ENCODE peak calls at places on chromosomes 2 and 18, in eight cellular contexts. One of them, this sample, is unnamed. For H3K4me1, the result is how much of the 10 kb centered on the place peaks cover.

GRCh38 chr18:36693931-36694661 is 134.7 kb downstream of the TPGS2 start:
- DNase-seq in small intestine: peak
- DNase-seq in tibial artery: no peak
- DNase-seq in PC-9: no peak
- DNase-seq in effector memory CD4-positive, alpha-beta T cell: no peak
- DNase-seq in IMR-90: peak
- DNase-seq in mesendoderm: no peak
- DNase-seq in SK-N-SH: no peak
- DNase-seq in this sample: no peak

GRCh38 chr18:21489119-21489750 is 111.3 kb downstream of the ESCO1 start:
- DNase-seq in small intestine: peak
- DNase-seq in tibial artery: no peak
- DNase-seq in PC-9: no peak
- DNase-seq in effector memory CD4-positive, alpha-beta T cell: no peak
- DNase-seq in IMR-90: peak
- DNase-seq in mesendoderm: peak
- DNase-seq in SK-N-SH: peak
- DNase-seq in this sample: no peak

GRCh38 chr18:9779630-9780029 is 71.5 kb downstream of the RAB31 start:
- DNase-seq in small intestine: peak
- DNase-seq in tibial artery: no peak
- DNase-seq in PC-9: peak
- DNase-seq in effector memory CD4-positive, alpha-beta T cell: no peak
- DNase-seq in IMR-90: no peak
- DNase-seq in mesendoderm: no peak
- DNase-seq in SK-N-SH: no peak
- DNase-seq in this sample: no peak

GRCh38 chr18:74378179-74378682 is 62.6 kb downstream of the C18orf63 start:
- DNase-seq in small intestine: peak
- DNase-seq in tibial artery: peak
- DNase-seq in PC-9: no peak
- DNase-seq in effector memory CD4-positive, alpha-beta T cell: no peak
- DNase-seq in IMR-90: no peak
- DNase-seq in mesendoderm: no peak
- DNase-seq in SK-N-SH: no peak
- DNase-seq in this sample: no peak

GRCh38 chr2:211860224-211860623 is 678.4 kb downstream of the ERBB4 start:
- DNase-seq in small intestine: no peak
- DNase-seq in tibial artery: no peak
- DNase-seq in PC-9: no peak
- DNase-seq in effector memory CD4-positive, alpha-beta T cell: no peak
- DNase-seq in IMR-90: no peak
- DNase-seq in mesendoderm: no peak
- DNase-seq in SK-N-SH: peak
- DNase-seq in this sample: no peak

GRCh38 chr2:19299032-19299431 is 59.4 kb downstream of the OSR1 start:
- DNase-seq in small intestine: no peak
- DNase-seq in tibial artery: no peak
- DNase-seq in PC-9: no peak
- DNase-seq in effector memory CD4-positive, alpha-beta T cell: no peak
- DNase-seq in IMR-90: peak
- DNase-seq in mesendoderm: no peak
- DNase-seq in SK-N-SH: no peak
- DNase-seq in this sample: no peak

GRCh38 chr2:71872466-71873051 is 275.1 kb downstream of the CYP26B1 start:
- DNase-seq in small intestine: no peak
- DNase-seq in tibial artery: no peak
- DNase-seq in PC-9: no peak
- DNase-seq in effector memory CD4-positive, alpha-beta T cell: no peak
- DNase-seq in IMR-90: no peak
- DNase-seq in mesendoderm: no peak
- DNase-seq in SK-N-SH: no peak
- DNase-seq in this sample: no peak

GRCh38 chr2:219331560-219332213 is 857 bp downstream of the RESP18 start:
- DNase-seq in small intestine: peak
- DNase-seq in tibial artery: peak
- DNase-seq in PC-9: no peak
- DNase-seq in effector memory CD4-positive, alpha-beta T cell: no peak
- DNase-seq in IMR-90: peak
- DNase-seq in mesendoderm: peak
- DNase-seq in SK-N-SH: no peak
- DNase-seq in this sample: no peak

GRCh38 chr2:106577252-106577651 is 90.1 kb downstream of the CD8B2 start:
- DNase-seq in small intestine: no peak
- DNase-seq in tibial artery: no peak
- DNase-seq in PC-9: no peak
- DNase-seq in effector memory CD4-positive, alpha-beta T cell: no peak
- DNase-seq in IMR-90: no peak
- DNase-seq in mesendoderm: no peak
- DNase-seq in SK-N-SH: no peak
- DNase-seq in this sample: no peak

GRCh38 chr2:109131777-109132176 is 2.8 kb downstream of the SH3RF3 start:
- DNase-seq in small intestine: no peak
- DNase-seq in tibial artery: no peak
- DNase-seq in PC-9: no peak
- DNase-seq in effector memory CD4-positive, alpha-beta T cell: no peak
- DNase-seq in IMR-90: no peak
- DNase-seq in mesendoderm: no peak
- DNase-seq in SK-N-SH: no peak
- DNase-seq in this sample: no peak

GRCh38 chr2:172085460-172086159 is at the start of gene DLX1:
- DNase-seq in small intestine: no peak
- DNase-seq in tibial artery: no peak
- DNase-seq in PC-9: no peak
- DNase-seq in effector memory CD4-positive, alpha-beta T cell: no peak
- DNase-seq in IMR-90: no peak
- DNase-seq in mesendoderm: no peak
- DNase-seq in SK-N-SH: peak
- DNase-seq in this sample: no peak

GRCh38 chr2:239821694-239822075 is 203.5 kb downstream of the NDUFA10 start:
- DNase-seq in small intestine: no peak
- DNase-seq in tibial artery: no peak
- DNase-seq in PC-9: no peak
- DNase-seq in effector memory CD4-positive, alpha-beta T cell: no peak
- DNase-seq in IMR-90: no peak
- DNase-seq in mesendoderm: no peak
- DNase-seq in SK-N-SH: no peak
- DNase-seq in this sample: no peak

GRCh38 chr2:146666336-146666735 is 1178.5 kb upstream of the ACVR2A start:
- DNase-seq in small intestine: no peak
- DNase-seq in tibial artery: no peak
- DNase-seq in PC-9: no peak
- DNase-seq in effector memory CD4-positive, alpha-beta T cell: no peak
- DNase-seq in IMR-90: peak
- DNase-seq in mesendoderm: no peak
- DNase-seq in SK-N-SH: no peak
- DNase-seq in this sample: no peak

GRCh38 chr2:238247841-238248440 is 8.1 kb upstream of the HES6 start:
- DNase-seq in small intestine: no peak
- DNase-seq in tibial artery: no peak
- DNase-seq in PC-9: no peak
- DNase-seq in effector memory CD4-positive, alpha-beta T cell: no peak
- DNase-seq in IMR-90: no peak
- DNase-seq in mesendoderm: no peak
- DNase-seq in SK-N-SH: no peak
- DNase-seq in this sample: no peak

GRCh38 chr18:12911025-12911927 is 27.2 kb upstream of the PTPN2 start:
- DNase-seq in small intestine: peak
- DNase-seq in tibial artery: no peak
- DNase-seq in PC-9: no peak
- DNase-seq in effector memory CD4-positive, alpha-beta T cell: no peak
- DNase-seq in IMR-90: no peak
- DNase-seq in mesendoderm: peak
- DNase-seq in SK-N-SH: no peak
- DNase-seq in this sample: peak

GRCh38 chr18:35407871-35408481 is 30.8 kb upstream of the ZNF396 start:
- DNase-seq in small intestine: peak
- DNase-seq in tibial artery: no peak
- DNase-seq in PC-9: no peak
- DNase-seq in effector memory CD4-positive, alpha-beta T cell: no peak
- DNase-seq in IMR-90: peak
- DNase-seq in mesendoderm: peak
- DNase-seq in SK-N-SH: peak
- DNase-seq in this sample: peak

GRCh38 chr2:105865222-105865913 is 120.7 kb downstream of the NCK2 start:
- DNase-seq in small intestine: no peak
- DNase-seq in tibial artery: no peak
- DNase-seq in PC-9: no peak
- DNase-seq in effector memory CD4-positive, alpha-beta T cell: no peak
- DNase-seq in IMR-90: peak
- DNase-seq in mesendoderm: no peak
- DNase-seq in SK-N-SH: no peak
- DNase-seq in this sample: no peak

GRCh38 chr2:174610243-174610995 is 12.8 kb upstream of the WIPF1 start:
- DNase-seq in small intestine: no peak
- DNase-seq in tibial artery: no peak
- DNase-seq in PC-9: no peak
- DNase-seq in effector memory CD4-positive, alpha-beta T cell: no peak
- DNase-seq in IMR-90: no peak
- DNase-seq in mesendoderm: no peak
- DNase-seq in SK-N-SH: no peak
- DNase-seq in this sample: no peak

GRCh38 chr2:43219383-43220228 is 6.8 kb downstream of the ZFP36L2 start:
- DNase-seq in small intestine: peak
- DNase-seq in tibial artery: peak
- DNase-seq in PC-9: peak
- DNase-seq in effector memory CD4-positive, alpha-beta T cell: peak
- DNase-seq in IMR-90: peak
- DNase-seq in mesendoderm: peak
- DNase-seq in SK-N-SH: peak
- DNase-seq in this sample: peak

GRCh38 chr2:42196403-42197267 is 27.5 kb downstream of the EML4 start:
- DNase-seq in small intestine: peak
- DNase-seq in tibial artery: no peak
- DNase-seq in PC-9: no peak
- DNase-seq in effector memory CD4-positive, alpha-beta T cell: peak
- DNase-seq in IMR-90: peak
- DNase-seq in mesendoderm: peak
- DNase-seq in SK-N-SH: peak
- DNase-seq in this sample: peak

GRCh38 chr2:61763605-61764034 is 90.2 kb downstream of the FAM161A start:
- DNase-seq in small intestine: peak
- DNase-seq in tibial artery: peak
- DNase-seq in PC-9: no peak
- DNase-seq in effector memory CD4-positive, alpha-beta T cell: no peak
- DNase-seq in IMR-90: peak
- DNase-seq in mesendoderm: no peak
- DNase-seq in SK-N-SH: peak
- DNase-seq in this sample: no peak

DNA sequence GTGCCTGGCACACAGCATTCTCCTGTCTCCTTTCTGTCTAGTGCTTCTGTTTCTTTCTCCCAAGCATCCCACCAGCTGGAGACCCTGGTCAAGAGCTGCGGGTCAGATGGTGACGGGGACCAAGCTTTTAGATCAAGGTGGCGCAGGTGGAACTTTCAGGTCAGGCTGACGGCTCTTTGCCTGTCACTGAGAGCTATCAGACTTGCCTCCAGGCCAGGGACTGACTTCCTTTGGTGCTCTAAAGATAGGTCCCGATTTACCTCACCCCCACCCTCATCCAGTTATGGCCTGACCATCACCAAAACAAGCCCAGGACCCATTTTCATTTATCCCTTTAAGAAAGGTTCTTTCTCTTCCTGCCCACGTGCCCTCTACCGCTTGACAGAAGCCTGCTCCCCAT is 1.2 kb upstream of the EMILIN1 start:
- DNase-seq in small intestine: no peak
- DNase-seq in tibial artery: no peak
- DNase-seq in PC-9: no peak
- DNase-seq in effector memory CD4-positive, alpha-beta T cell: no peak
- DNase-seq in IMR-90: no peak
- DNase-seq in mesendoderm: no peak
- DNase-seq in SK-N-SH: no peak
- DNase-seq in this sample: no peak
- H3K4me1 ChIP-seq in small intestine: under half
- H3K4me1 ChIP-seq in tibial artery: under half
- H3K4me1 ChIP-seq in PC-9: under half
- H3K4me1 ChIP-seq in effector memory CD4-positive, alpha-beta T cell: under half
- H3K4me1 ChIP-seq in IMR-90: under half
- H3K4me1 ChIP-seq in mesendoderm: under half
- H3K4me1 ChIP-seq in SK-N-SH: half or more
- H3K4me1 ChIP-seq in this sample: under half

DNA sequence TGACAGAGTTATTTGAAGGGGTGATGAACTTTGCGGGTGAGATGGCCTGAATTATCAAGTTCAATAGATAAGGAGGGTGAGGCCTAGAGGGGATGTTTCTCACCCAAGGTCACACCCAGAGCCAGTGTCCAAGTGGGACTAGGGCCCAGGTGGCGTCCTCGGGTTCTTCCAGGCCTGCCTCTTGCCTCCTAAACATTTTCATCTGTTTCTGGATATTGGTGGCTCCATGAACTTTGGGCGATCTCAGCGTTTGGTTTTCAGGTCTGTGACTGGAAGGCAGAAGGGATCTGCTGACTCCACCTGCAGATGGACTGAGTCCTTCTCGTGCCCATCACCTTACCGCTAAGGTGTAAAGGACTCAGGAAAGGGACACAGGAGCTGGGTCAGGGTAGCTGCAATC is 137.3 kb downstream of the DDX1 start:
- DNase-seq in small intestine: no peak
- DNase-seq in tibial artery: no peak
- DNase-seq in PC-9: no peak
- DNase-seq in effector memory CD4-positive, alpha-beta T cell: no peak
- DNase-seq in IMR-90: no peak
- DNase-seq in mesendoderm: no peak
- DNase-seq in SK-N-SH: no peak
- DNase-seq in this sample: no peak
- H3K27ac ChIP-seq in small intestine: no peak
- H3K27ac ChIP-seq in tibial artery: no peak
- H3K27ac ChIP-seq in PC-9: no peak
- H3K27ac ChIP-seq in effector memory CD4-positive, alpha-beta T cell: no peak
- H3K27ac ChIP-seq in IMR-90: no peak
- H3K27ac ChIP-seq in mesendoderm: no peak
- H3K27ac ChIP-seq in SK-N-SH: no peak
- H3K27ac ChIP-seq in this sample: no peak

GRCh38 chr2:205885492-205886099 is 200.4 kb downstream of the INO80D start:
- DNase-seq in small intestine: peak
- DNase-seq in tibial artery: peak
- DNase-seq in PC-9: peak
- DNase-seq in effector memory CD4-positive, alpha-beta T cell: no peak
- DNase-seq in IMR-90: peak
- DNase-seq in mesendoderm: peak
- DNase-seq in SK-N-SH: peak
- DNase-seq in this sample: no peak
- H3K4me3 ChIP-seq in small intestine: no peak
- H3K4me3 ChIP-seq in tibial artery: no peak
- H3K4me3 ChIP-seq in PC-9: no peak
- H3K4me3 ChIP-seq in effector memory CD4-positive, alpha-beta T cell: no peak
- H3K4me3 ChIP-seq in IMR-90: no peak
- H3K4me3 ChIP-seq in mesendoderm: no peak
- H3K4me3 ChIP-seq in SK-N-SH: peak
- H3K4me3 ChIP-seq in this sample: no peak

GRCh38 chr2:197057946-197058345 is 131.4 kb upstream of the PGAP1 start:
- DNase-seq in small intestine: no peak
- DNase-seq in tibial artery: no peak
- DNase-seq in PC-9: no peak
- DNase-seq in effector memory CD4-positive, alpha-beta T cell: no peak
- DNase-seq in IMR-90: no peak
- DNase-seq in mesendoderm: no peak
- DNase-seq in SK-N-SH: no peak
- DNase-seq in this sample: no peak
- H3K4me1 ChIP-seq in small intestine: under half
- H3K4me1 ChIP-seq in tibial artery: under half
- H3K4me1 ChIP-seq in PC-9: under half
- H3K4me1 ChIP-seq in effector memory CD4-positive, alpha-beta T cell: under half
- H3K4me1 ChIP-seq in IMR-90: under half
- H3K4me1 ChIP-seq in mesendoderm: under half
- H3K4me1 ChIP-seq in SK-N-SH: under half
- H3K4me1 ChIP-seq in this sample: under half

This sample was measured in CD8-positive, alpha-beta memory T cell.